ENCODE peak calls at places on chromosomes 7 and 10, in eight cellular contexts. N, R, J, T, L, I, K and O are unnamed samples.
A peak's percentile ranks its signal among the peaks of the same experiment; 100 is the strongest.

GRCh38 chr7:4156190-4156589 is 525.9 kb upstream of the FOXK1 start:
- DNase-seq in I (no peak), J (no peak), L (no peak), R (no peak), K (no peak), T (no peak), N (no peak), O (no peak)

GRCh38 chr7:130959743-130960207 is 225.8 kb upstream of the KLF14 start:
- DNase-seq in R (no peak), L (no peak), N (peak; percentile 35), K (no peak), J (no peak), I (no peak), T (no peak), O (no peak)

GRCh38 chr7:107185716-107186115 is 16.9 kb downstream of the HBP1 start:
- DNase-seq in L (no peak), I (no peak), N (no peak), R (no peak), T (no peak), J (no peak), K (no peak), O (no peak)

GRCh38 chr10:97889461-97890265 is 40.0 kb downstream of the GOLGA7B start:
- DNase-seq in I (no peak), J (no peak), L (no peak), K (no peak), T (no peak), N (peak; percentile 92), R (no peak), O (no peak)

GRCh38 chr7:105439174-105439893 is 50.6 kb upstream of the SRPK2 start:
- DNase-seq in J (no peak), T (no peak), R (no peak), L (no peak), K (no peak), N (peak; percentile 71), I (no peak), O (no peak)

GRCh38 chr10:19421664-19422063 is 373.1 kb downstream of the MALRD1 start:
- DNase-seq in K (no peak), J (no peak), I (no peak), R (no peak), L (no peak), T (no peak), N (no peak), O (no peak)

GRCh38 chr7:107068156-107068555 is 23.7 kb downstream of the PRKAR2B start:
- DNase-seq in I (no peak), R (no peak), T (no peak), L (no peak), N (no peak), J (no peak), K (no peak), O (no peak)

GRCh38 chr10:86700851-86701617 is 32.7 kb downstream of the LDB3 start:
- DNase-seq in R (no peak), L (no peak), J (no peak), I (no peak), T (no peak), K (no peak), N (no peak), O (no peak)

GRCh38 chr10:77629775-77630565 is 7.6 kb downstream of the KCNMA1 start:
- DNase-seq in K (no peak), R (no peak), L (no peak), I (no peak), J (no peak), N (peak; percentile 66), T (peak; percentile 21), O (no peak)

GRCh38 chr10:52071814-52072213 is 242.3 kb upstream of the DKK1 start:
- DNase-seq in N (no peak), R (no peak), L (peak; percentile 24), I (no peak), J (no peak), K (no peak), T (no peak), O (no peak)

GRCh38 chr10:110629680-110630191 is 14.4 kb upstream of the RBM20 start:
- DNase-seq in K (no peak), R (no peak), T (no peak), I (no peak), J (no peak), L (no peak), N (peak; percentile 98), O (no peak)

DNA sequence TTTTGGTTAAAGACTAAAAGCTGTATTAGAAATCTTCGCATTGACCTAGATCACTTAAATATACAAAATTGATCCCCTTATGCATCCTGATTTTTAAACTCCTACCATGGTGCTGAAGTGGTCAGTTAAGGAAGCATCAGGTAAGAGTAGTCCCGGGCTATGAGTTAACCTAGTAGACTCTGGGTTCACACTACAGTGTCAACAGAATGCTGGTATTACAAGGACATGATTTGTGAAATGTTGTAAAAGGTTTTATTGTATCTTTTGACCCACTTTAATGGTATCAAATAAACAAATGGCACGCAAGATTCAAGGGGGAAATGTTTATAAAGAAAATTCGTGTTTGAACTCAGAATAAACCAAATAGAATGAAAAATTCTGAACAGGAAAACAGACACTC is 36.8 kb downstream of the RTKN2 start:
- DNase-seq in J (no peak), T (no peak), R (no peak), K (no peak), L (no peak), I (no peak), N (peak; percentile 88), O (no peak)
- H3K4me1 ChIP-seq in J (no peaks in the 10 kb centered on the region), T (no peaks in the 10 kb centered on the region), R (peaks cover 15% of the 10 kb centered on the region), K (peaks cover 6% of the 10 kb centered on the region), L (peaks cover 10% of the 10 kb centered on the region), I (no peaks in the 10 kb centered on the region), N (peaks cover 59% of the 10 kb centered on the region), O (no peaks in the 10 kb centered on the region)

DNA sequence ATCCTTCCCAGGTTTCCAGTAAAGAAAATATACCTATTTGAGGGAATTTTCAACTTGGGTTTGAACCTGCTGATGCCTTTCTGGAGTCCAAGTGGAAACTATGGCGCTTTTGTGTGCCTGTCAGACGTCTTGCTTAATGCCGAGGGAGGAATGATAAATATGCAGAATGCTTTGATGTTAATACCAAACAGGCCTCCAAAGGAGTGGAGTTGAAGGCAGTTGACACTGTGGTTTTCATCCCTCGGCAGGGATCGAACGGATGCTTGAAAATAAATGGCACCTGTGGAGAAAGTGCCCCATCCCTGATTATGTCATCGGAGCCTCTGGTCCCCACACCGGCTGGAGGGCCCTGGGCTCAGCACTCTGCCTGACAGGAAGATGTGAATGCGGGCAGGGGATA is 148.8 kb upstream of the GPR26 start:
- DNase-seq in J (no peak), N (no peak), T (no peak), R (no peak), L (no peak), I (no peak), K (no peak), O (no peak)
- H3K4me3 ChIP-seq in J (no peak overlapping the region), N (no peak overlapping the region), T (no peak overlapping the region), R (no peak overlapping the region), L (no peak overlapping the region), I (no peak overlapping the region), K (no peak overlapping the region), O (no peak overlapping the region)

GRCh38 chr10:60209874-60210584 is 179.6 kb downstream of the ANK3 start:
- DNase-seq in N (peak; percentile 93), T (no peak), R (no peak), K (no peak), L (no peak), I (no peak), J (no peak), O (no peak)
- H3K27ac ChIP-seq in N (no peak overlapping the region), T (no peak overlapping the region), R (no peak overlapping the region), K (no peak overlapping the region), L (no peak overlapping the region), I (no peak overlapping the region), J (no peak overlapping the region), O (no peak overlapping the region)

GRCh38 chr7:70619659-70620058 is 512.3 kb upstream of the GALNT17 start:
- DNase-seq in L (no peak), N (no peak), T (no peak), I (no peak), K (no peak), J (no peak), R (no peak), O (no peak)

GRCh38 chr7:70620333-70621055 is 511.4 kb upstream of the GALNT17 start:
- DNase-seq in J (no peak), N (no peak), T (no peak), K (no peak), R (no peak), I (no peak), L (no peak), O (no peak)

GRCh38 chr7:70618020-70618551 is 513.9 kb upstream of the GALNT17 start:
- DNase-seq in N (no peak), R (no peak), L (no peak), K (no peak), T (no peak), I (no peak), J (no peak), O (no peak)

GRCh38 chr7:70616821-70617220 is 515.1 kb upstream of the GALNT17 start:
- DNase-seq in I (no peak), R (no peak), N (no peak), K (no peak), J (no peak), L (no peak), T (no peak), O (no peak)

DNA sequence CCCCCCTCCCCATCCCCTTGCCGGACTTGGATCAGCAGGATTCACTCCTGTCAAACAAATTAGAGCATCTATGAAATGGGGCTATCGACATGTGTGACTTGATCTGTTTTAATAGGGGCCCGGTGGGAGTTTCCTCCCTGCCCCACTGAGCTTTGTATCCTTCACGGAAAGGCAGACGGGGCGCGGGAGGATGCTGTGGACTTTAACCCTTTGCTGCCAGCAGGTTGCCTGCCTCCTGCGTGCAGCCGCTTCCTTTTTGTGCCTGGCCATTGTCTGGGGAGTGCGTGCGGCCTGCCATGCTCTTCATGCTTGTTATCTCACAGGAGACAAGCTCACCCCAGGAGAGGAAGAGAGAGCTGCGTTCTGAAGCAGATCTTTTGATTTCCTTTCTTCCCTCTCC is 512.8 kb upstream of the GALNT17 start:
- DNase-seq in K (no peak), R (no peak), J (no peak), L (no peak), N (no peak), I (no peak), T (no peak), O (no peak)
- H3K4me1 ChIP-seq in K (no peaks in the 10 kb centered on the region), R (peaks cover 9% of the 10 kb centered on the region), J (peaks cover 6% of the 10 kb centered on the region), L (peaks cover 11% of the 10 kb centered on the region), N (no peaks in the 10 kb centered on the region), I (no peaks in the 10 kb centered on the region), T (peaks cover 16% of the 10 kb centered on the region), O (peaks cover 10% of the 10 kb centered on the region)

DNA sequence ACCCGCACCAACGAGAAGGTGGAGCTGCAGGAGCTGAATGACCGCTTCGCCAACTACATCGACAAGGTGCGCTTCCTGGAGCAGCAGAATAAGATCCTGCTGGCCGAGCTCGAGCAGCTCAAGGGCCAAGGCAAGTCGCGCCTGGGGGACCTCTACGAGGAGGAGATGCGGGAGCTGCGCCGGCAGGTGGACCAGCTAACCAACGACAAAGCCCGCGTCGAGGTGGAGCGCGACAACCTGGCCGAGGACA is 1.6 kb downstream of the VIM start:
- DNase-seq in T (no peak), K (no peak), R (peak; percentile 38), J (no peak), I (no peak), L (no peak), N (no peak), O (no peak)
- H3K4me3 ChIP-seq in T (peak overlapping the region; percentile 51), K (peak overlapping the region; percentile 82), R (peak overlapping the region; percentile 83), J (peak overlapping the region; percentile 95), I (peak overlapping the region; percentile 78), L (peak overlapping the region; percentile 73), N (peak overlapping the region; percentile 87), O (peak overlapping the region; percentile 70)

GRCh38 chr10:119375574-119376265 is 166.8 kb downstream of the RGS10 start:
- DNase-seq in R (no peak), T (no peak), I (no peak), J (peak; percentile 43), L (no peak), N (no peak), K (no peak), O (no peak)
- H3K27ac ChIP-seq in R (no peak overlapping the region), T (no peak overlapping the region), I (no peak overlapping the region), J (peak overlapping the region; percentile 20), L (peak overlapping the region; percentile 7), N (no peak overlapping the region), K (no peak overlapping the region), O (peak overlapping the region; percentile 51)